ENCODE peak calls at places on chromosomes 12 and 14, in eight cellular contexts. M, B, Y, T, S, J, H and Z are unnamed samples.

GRCh38 chr14:92323031-92323915 is at the start of gene SLC24A4:
- DNase-seq in M (peak; percentile 10), B (no peak), Y (peak; percentile 9), T (peak; percentile 8), S (peak; percentile 22), J (no peak), H (peak; percentile 24), Z (peak; percentile 6)

GRCh38 chr12:4857472-4858291 is 52.0 kb upstream of the KCNA1 start:
- DNase-seq in M (peak; percentile 44), B (peak; percentile 67), Y (peak; percentile 64), T (peak; percentile 68), S (peak; percentile 57), J (peak; percentile 78), H (peak; percentile 57), Z (peak; percentile 80)

GRCh38 chr12:6612652-6613014 is 5.5 kb upstream of the CHD4 start:
- DNase-seq in M (no peak), B (no peak), Y (no peak), T (no peak), S (no peak), J (no peak), H (no peak), Z (no peak)

GRCh38 chr12:32504626-32505025 is 105.3 kb downstream of the FGD4 start:
- DNase-seq in M (no peak), B (no peak), Y (no peak), T (no peak), S (no peak), J (no peak), H (no peak), Z (no peak)

GRCh38 chr12:6843118-6843902 is 2.6 kb downstream of the GNB3 start:
- DNase-seq in M (no peak), B (no peak), Y (no peak), T (no peak), S (no peak), J (no peak), H (no peak), Z (no peak)

GRCh38 chr14:58918066-58918465 is 270.4 kb upstream of the DAAM1 start:
- DNase-seq in M (no peak), B (peak; percentile 38), Y (peak; percentile 67), T (no peak), S (peak; percentile 62), J (no peak), H (peak; percentile 10), Z (no peak)

GRCh38 chr12:77339610-77340009 is 274.2 kb upstream of the E2F7 start:
- DNase-seq in M (peak; percentile 70), B (peak; percentile 24), Y (peak; percentile 54), T (peak; percentile 3), S (peak; percentile 63), J (no peak), H (no peak), Z (no peak)

GRCh38 chr12:131912526-131913274 is 16.4 kb upstream of the PUS1 start:
- DNase-seq in M (peak; percentile 83), B (peak; percentile 84), Y (peak; percentile 79), T (peak; percentile 92), S (peak; percentile 90), J (peak; percentile 56), H (peak; percentile 82), Z (peak; percentile 80)

GRCh38 chr14:103563089-103563620 is 395 bp downstream of the COA8 start:
- DNase-seq in M (no peak), B (no peak), Y (peak; percentile 27), T (no peak), S (no peak), J (peak; percentile 69), H (no peak), Z (no peak)

GRCh38 chr14:91399868-91400640 is 17.6 kb downstream of the CCDC88C start:
- DNase-seq in M (no peak), B (no peak), Y (no peak), T (no peak), S (no peak), J (peak; percentile 56), H (no peak), Z (no peak)

GRCh38 chr12:18861287-18861858 is 123.5 kb downstream of the CAPZA3 start:
- DNase-seq in M (peak; percentile 14), B (peak; percentile 55), Y (peak; percentile 69), T (peak; percentile 56), S (peak; percentile 17), J (no peak), H (peak; percentile 46), Z (peak; percentile 68)

GRCh38 chr12:93061414-93062099 is 132.5 kb upstream of the EEA1 start:
- DNase-seq in M (no peak), B (no peak), Y (no peak), T (no peak), S (no peak), J (no peak), H (no peak), Z (peak; percentile 38)

GRCh38 chr12:114701553-114701952 is 17.6 kb upstream of the TBX3 start:
- DNase-seq in M (no peak), B (no peak), Y (no peak), T (no peak), S (no peak), J (no peak), H (no peak), Z (no peak)

GRCh38 chr12:117441751-117442150 is 80.3 kb upstream of the NOS1 start:
- DNase-seq in M (no peak), B (peak; percentile 46), Y (no peak), T (peak; percentile 0), S (peak; percentile 63), J (no peak), H (peak; percentile 39), Z (no peak)

GRCh38 chr14:54593860-54594259 is 26.9 kb downstream of the SAMD4A start:
- DNase-seq in M (no peak), B (peak; percentile 55), Y (peak; percentile 59), T (peak; percentile 29), S (peak; percentile 58), J (no peak), H (no peak), Z (peak; percentile 63)
- H3K4me3 ChIP-seq in M (no peak overlapping the region), B (no peak overlapping the region), Y (no peak overlapping the region), T (no peak overlapping the region), S (no peak overlapping the region), J (no peak overlapping the region), H (no peak overlapping the region), Z (no peak overlapping the region)

GRCh38 chr12:72139411-72139810 is 132.8 kb upstream of the TRHDE start:
- DNase-seq in M (no peak), B (no peak), Y (no peak), T (no peak), S (no peak), J (no peak), H (no peak), Z (no peak)

GRCh38 chr12:72144553-72144952 is 127.6 kb upstream of the TRHDE start:
- DNase-seq in M (no peak), B (no peak), Y (no peak), T (no peak), S (no peak), J (no peak), H (no peak), Z (no peak)

GRCh38 chr12:72136792-72137191 is 135.4 kb upstream of the TRHDE start:
- DNase-seq in M (no peak), B (no peak), Y (no peak), T (no peak), S (no peak), J (no peak), H (no peak), Z (no peak)

GRCh38 chr12:72146495-72146894 is 125.7 kb upstream of the TRHDE start:
- DNase-seq in M (no peak), B (no peak), Y (no peak), T (no peak), S (no peak), J (no peak), H (no peak), Z (no peak)

GRCh38 chr12:72141381-72141780 is 130.8 kb upstream of the TRHDE start:
- DNase-seq in M (no peak), B (peak; percentile 7), Y (peak; percentile 5), T (no peak), S (peak; percentile 2), J (no peak), H (peak; percentile 24), Z (peak; percentile 33)
- TF ChIP-seq CTCF in M (peak; percentile 12), B (peak; percentile 22), Y (no peak), T (no peak), S (no peak), J (no peak), H (no peak), Z (peak; percentile 38)

DNA sequence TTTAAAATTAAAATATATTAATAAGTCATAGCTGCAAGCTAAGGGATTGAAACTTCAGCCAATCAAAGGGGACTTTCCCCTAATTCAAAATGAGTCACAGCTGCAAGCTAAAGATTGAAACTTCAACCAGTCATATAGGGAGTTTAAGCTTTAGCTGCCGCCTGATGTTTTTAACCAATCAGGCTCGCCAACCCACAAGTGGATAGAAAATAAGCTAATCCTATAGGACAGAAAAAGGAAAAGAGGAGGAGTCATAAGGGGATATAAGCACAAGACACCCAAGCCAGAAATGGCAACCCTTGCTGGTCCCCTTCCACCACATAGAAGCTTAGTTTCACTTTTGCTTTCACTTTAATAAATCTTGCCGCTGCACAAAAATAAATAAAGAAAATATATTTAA is 1154.6 kb downstream of the GALC start:
- DNase-seq in M (no peak), B (no peak), Y (peak; percentile 0), T (no peak), S (no peak), J (no peak), H (peak; percentile 12), Z (peak; percentile 44)
- H3K4me3 ChIP-seq in M (no peak overlapping the region), B (no peak overlapping the region), Y (no peak overlapping the region), T (no peak overlapping the region), S (no peak overlapping the region), J (no peak overlapping the region), H (no peak overlapping the region), Z (no peak overlapping the region)

GRCh38 chr14:55298423-55298822 is 27.2 kb downstream of the FBXO34 start:
- DNase-seq in M (no peak), B (no peak), Y (no peak), T (no peak), S (no peak), J (no peak), H (no peak), Z (no peak)

GRCh38 chr14:55301722-55302121 is 30.5 kb downstream of the FBXO34 start:
- DNase-seq in M (peak; percentile 47), B (peak; percentile 62), Y (peak; percentile 63), T (peak; percentile 38), S (peak; percentile 70), J (no peak), H (peak; percentile 12), Z (peak; percentile 70)

GRCh38 chr14:55294603-55295002 is 23.4 kb downstream of the FBXO34 start:
- DNase-seq in M (no peak), B (no peak), Y (no peak), T (no peak), S (no peak), J (no peak), H (no peak), Z (no peak)

GRCh38 chr14:55302367-55302766 is 31.1 kb downstream of the FBXO34 start:
- DNase-seq in M (no peak), B (no peak), Y (no peak), T (no peak), S (no peak), J (no peak), H (no peak), Z (no peak)

DNA sequence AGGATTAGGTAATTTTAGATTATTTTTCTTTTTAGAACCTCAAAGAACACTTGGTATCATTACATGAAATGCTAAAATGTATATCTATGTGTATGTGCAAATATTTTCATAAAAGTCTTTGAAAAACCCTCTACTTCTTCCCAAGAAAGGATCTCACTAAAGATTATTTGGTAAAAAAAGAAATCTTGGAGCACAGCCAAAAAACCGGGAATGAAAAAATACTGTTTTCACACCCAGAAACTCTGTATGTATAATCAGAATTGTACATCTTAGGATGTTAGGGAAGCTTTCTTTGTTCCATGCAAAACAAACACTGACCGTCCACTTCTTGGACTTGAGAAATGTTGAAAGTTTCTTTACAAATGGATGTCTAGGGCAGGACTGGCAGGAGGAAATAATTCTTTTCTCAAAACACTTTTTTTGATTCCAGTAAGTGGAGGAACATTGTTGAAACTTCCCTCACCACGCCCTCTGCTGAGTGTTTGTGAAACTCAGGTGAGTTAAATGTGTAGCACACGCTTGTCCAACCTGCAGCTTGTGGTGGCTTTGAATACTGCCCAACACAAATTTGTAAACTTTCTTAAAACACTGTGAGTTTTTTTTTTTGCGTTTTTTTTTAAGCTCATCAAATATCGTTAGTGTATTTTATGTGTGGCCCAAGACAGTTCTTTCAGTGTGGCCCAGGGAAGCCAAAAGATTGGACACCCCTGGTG is 26.5 kb downstream of the FBXO34 start:
- DNase-seq in M (no peak), B (no peak), Y (no peak), T (no peak), S (no peak), J (peak; percentile 72), H (peak; percentile 42), Z (no peak)
- TF ChIP-seq CTCF in M (no peak), B (no peak), Y (no peak), T (no peak), S (no peak), J (peak; percentile 41), H (no peak), Z (peak; percentile 17)